ENCODE peak calls at places on chromosome 19, in seven cellular contexts. C is stomach, S is prostate gland, Q is upper lobe of left lung, Z is esophagus muscularis mucosa, A is GM23338, B is endothelial cell of umbilical vein. O is an unnamed sample. For H3K27me3, the result is how much of the 10 kb centered on the place peaks cover.

GRCh38 chr19:12788682-12789097 is 2.6 kb upstream of the JUNB start:
- DNase-seq in C (peak), S (peak), Q (peak), Z (no peak), A (peak), B (peak), O (no peak)

GRCh38 chr19:55196803-55197202 is 12.5 kb downstream of the PTPRH start:
- DNase-seq in C (no peak), S (no peak), Q (no peak), Z (no peak), A (peak), B (no peak), O (no peak)

GRCh38 chr19:33348301-33349010 is 25.1 kb upstream of the CEBPG start:
- DNase-seq in C (no peak), S (no peak), Q (no peak), Z (no peak), A (no peak), B (no peak), O (no peak)

GRCh38 chr19:46697142-46697960 is 19.6 kb downstream of the PRKD2 start:
- DNase-seq in C (peak), S (peak), Q (peak), Z (peak), A (peak), B (peak), O (no peak)

GRCh38 chr19:45142728-45143115 is 18.1 kb downstream of the NKPD1 start:
- DNase-seq in C (no peak), S (no peak), Q (no peak), Z (no peak), A (no peak), B (no peak), O (no peak)

GRCh38 chr19:35458192-35458591 is 10.1 kb downstream of the FFAR2 start:
- DNase-seq in C (no peak), S (no peak), Q (no peak), Z (no peak), A (no peak), B (no peak), O (no peak)

GRCh38 chr19:46717034-46717715 is at the start of gene PRKD2:
- DNase-seq in C (peak), S (peak), Q (peak), Z (peak), A (peak), B (peak), O (no peak)

GRCh38 chr19:48595171-48595570 is 11.4 kb upstream of the SPACA4 start:
- DNase-seq in C (no peak), S (no peak), Q (no peak), Z (no peak), A (no peak), B (no peak), O (no peak)

GRCh38 chr19:29372921-29373797 is 152.6 kb upstream of the VSTM2B start:
- DNase-seq in C (no peak), S (peak), Q (no peak), Z (peak), A (no peak), B (no peak), O (peak)

GRCh38 chr19:55232986-55233385 is 4.4 kb upstream of the TMEM86B start:
- DNase-seq in C (no peak), S (no peak), Q (no peak), Z (no peak), A (no peak), B (no peak), O (no peak)

GRCh38 chr19:12555456-12555930 is 4.2 kb upstream of the ZNF564 start:
- DNase-seq in C (no peak), S (no peak), Q (peak), Z (no peak), A (peak), B (no peak), O (no peak)

GRCh38 chr19:4580021-4580901 is 20.8 kb upstream of the SEMA6B start:
- DNase-seq in C (no peak), S (no peak), Q (peak), Z (no peak), A (peak), B (no peak), O (no peak)
- TF ChIP-seq POLR2AphosphoS5 in C (no peak), S (no peak), Q (no peak), Z (no peak), A (peak), B (no peak), O (no peak)

DNA sequence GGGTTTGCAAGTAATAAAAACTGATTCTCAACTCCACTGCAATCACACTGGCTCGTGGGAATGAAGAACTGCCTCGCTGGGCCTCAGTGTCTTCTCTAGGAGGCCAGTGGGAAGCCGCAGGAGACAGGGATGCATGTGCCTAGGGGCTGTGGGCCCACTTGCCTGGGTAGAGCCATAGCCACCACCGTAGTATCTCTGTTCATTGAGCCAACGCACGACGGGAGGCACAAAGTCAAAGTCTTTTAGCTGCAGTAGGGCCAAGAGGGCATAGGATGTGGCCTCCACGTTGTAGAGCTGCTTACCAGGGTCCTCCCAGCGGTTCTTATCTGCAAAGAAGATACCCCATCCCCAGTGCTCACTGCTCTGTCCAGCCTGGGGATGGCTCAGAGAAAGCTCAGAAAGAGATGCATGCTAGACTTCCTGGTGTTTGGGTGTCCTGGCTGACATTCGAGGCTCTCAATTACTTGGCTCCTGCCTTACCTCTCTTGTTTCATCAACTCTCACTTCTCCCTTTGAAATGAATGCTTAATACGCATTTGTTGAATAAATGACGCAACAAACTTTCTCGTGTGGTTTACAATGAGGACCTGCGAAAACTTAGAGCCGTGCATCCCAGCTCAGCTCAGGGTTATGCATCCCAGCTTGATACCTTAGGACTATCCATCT is 16.1 kb upstream of the TNFSF14 start:
- DNase-seq in C (no peak), S (no peak), Q (no peak), Z (no peak), A (no peak), B (no peak), O (no peak)
- H3K27me3 ChIP-seq in C (under half), S (under half), Q (under half), Z (under half), A (under half), B (under half), O (under half)

GRCh38 chr19:4713384-4713951 is 10.2 kb downstream of the DPP9 start:
- DNase-seq in C (peak), S (peak), Q (peak), Z (peak), A (no peak), B (peak), O (peak)
- TF ChIP-seq POLR2AphosphoS5 in C (peak), S (peak), Q (no peak), Z (peak), A (no peak), B (peak), O (peak)

GRCh38 chr19:41912899-41913475 is 15.3 kb downstream of the ERFL start:
- DNase-seq in C (no peak), S (no peak), Q (peak), Z (no peak), A (peak), B (no peak), O (no peak)
- H3K27me3 ChIP-seq in C (half or more), S (under half), Q (under half), Z (under half), A (half or more), B (half or more), O (under half)

DNA sequence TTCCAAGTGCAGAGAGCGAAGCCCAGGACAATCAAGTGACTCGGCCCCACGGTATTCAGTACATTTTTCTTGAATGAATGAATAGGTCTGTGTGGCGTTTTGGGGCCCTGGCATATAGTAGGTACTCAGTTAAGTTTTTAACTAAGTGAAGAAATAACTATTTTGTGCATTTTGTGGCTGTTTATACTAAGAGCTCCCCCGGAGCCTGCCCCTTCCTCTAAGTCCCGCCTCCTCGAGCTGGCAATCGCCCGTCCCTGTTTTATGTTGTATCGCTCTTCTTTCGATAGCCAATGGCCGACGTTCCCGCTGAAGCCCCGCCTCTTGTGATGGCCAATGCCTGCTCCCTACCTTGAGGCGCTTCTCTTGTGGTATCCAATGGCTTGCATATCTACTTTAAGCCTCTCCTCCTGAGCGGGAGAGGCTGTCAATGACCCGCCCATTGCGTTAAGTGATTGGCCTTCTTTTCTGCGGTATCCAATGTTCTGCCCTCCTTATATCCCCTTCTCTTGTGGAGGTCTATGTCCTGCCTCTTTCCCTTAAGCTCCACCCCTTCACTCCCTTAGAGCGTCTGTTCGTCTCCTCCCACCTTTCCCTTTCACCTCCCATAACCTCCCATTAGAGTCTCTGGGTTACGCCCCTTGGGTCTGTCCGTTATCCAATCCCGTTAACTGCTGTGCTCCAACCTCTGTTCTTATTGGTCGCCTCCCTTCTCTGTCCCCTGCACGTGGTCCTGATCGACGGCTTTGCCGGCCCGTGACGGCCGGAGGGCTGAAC is 510 bp upstream of the HDGFL2 start:
- DNase-seq in C (peak), S (peak), Q (no peak), Z (peak), A (peak), B (peak), O (peak)
- TF ChIP-seq POLR2AphosphoS5 in C (peak), S (peak), Q (peak), Z (peak), A (peak), B (no peak), O (peak)

GRCh38 chr19:31173991-31174390 is 175.2 kb downstream of the TSHZ3 start:
- DNase-seq in C (no peak), S (no peak), Q (no peak), Z (peak), A (no peak), B (no peak), O (no peak)

GRCh38 chr19:31174948-31175347 is 174.3 kb downstream of the TSHZ3 start:
- DNase-seq in C (no peak), S (no peak), Q (no peak), Z (peak), A (no peak), B (no peak), O (peak)

GRCh38 chr19:31170046-31170445 is 179.2 kb downstream of the TSHZ3 start:
- DNase-seq in C (no peak), S (no peak), Q (no peak), Z (peak), A (no peak), B (no peak), O (no peak)

GRCh38 chr19:31175564-31176348 is 173.5 kb downstream of the TSHZ3 start:
- DNase-seq in C (no peak), S (no peak), Q (peak), Z (peak), A (no peak), B (no peak), O (no peak)

DNA sequence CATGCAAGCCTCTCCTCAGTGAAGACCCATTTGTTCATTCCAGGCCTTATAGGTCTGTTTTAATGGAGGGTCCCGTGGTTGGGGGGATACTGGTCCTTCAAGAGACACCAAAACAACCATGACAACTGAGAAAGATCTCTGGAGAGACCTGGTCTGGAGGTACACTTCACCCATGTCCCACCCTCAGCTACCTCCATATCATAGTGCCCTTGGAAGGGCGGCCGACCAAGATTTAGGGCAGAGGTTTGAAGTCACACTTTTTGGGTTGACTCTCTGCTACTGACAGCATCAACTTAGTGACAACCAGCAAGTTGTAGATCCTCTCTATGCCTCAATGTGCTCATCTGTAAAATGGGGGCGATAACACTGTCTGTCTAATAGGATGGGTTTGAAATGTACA is 177.3 kb downstream of the TSHZ3 start:
- DNase-seq in C (no peak), S (no peak), Q (no peak), Z (peak), A (no peak), B (no peak), O (peak)
- H3K27me3 ChIP-seq in C (under half), S (under half), Q (under half), Z (under half), A (under half), B (under half), O (under half)

GRCh38 chr19:7913652-7914051 is 978 bp upstream of the TGFBR3L start:
- DNase-seq in C (no peak), S (no peak), Q (no peak), Z (no peak), A (no peak), B (no peak), O (no peak)
- TF ChIP-seq POLR2AphosphoS5 in C (no peak), S (no peak), Q (no peak), Z (no peak), A (no peak), B (no peak), O (no peak)

DNA sequence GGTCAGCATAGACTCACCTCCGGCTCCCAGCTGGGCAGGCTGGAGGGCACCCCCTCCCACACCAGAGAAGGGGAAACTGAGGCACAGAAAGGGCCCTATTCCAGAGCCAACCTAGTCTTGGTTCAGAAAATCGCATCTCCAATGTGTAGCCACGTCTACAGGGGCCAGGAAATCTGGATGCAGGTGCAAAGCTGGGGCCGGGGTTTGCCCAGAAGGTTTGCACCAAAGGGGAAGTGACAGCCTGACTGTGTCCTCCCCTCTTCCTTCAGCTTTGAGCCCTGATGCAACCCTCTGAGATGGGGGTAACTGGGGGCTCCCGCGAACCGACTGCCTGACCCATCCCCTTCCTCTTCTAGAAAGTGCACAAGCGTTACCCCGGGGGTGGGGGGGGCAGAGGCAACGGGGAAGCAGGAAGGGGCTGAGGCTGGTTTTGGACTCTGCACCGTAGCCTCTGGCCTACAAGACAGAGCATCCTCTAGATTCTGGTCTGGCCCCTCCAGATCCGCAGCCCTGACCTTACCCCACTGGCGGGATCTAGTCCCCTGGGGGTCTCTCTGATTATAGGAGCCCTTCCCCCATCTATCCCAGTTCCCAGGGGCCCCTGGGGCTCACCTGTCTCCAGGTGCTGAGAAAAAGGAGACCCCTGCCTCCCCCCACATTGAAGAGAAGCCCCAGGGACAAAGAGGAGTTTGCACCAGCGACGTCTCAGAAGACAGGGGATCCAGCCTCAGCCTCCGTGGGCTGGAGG is 1.1 kb upstream of the ONECUT3 start:
- DNase-seq in C (no peak), S (no peak), Q (no peak), Z (no peak), A (peak), B (no peak), O (no peak)
- H3K27me3 ChIP-seq in C (half or more), S (half or more), Q (under half), Z (under half), A (half or more), B (half or more), O (under half)

DNA sequence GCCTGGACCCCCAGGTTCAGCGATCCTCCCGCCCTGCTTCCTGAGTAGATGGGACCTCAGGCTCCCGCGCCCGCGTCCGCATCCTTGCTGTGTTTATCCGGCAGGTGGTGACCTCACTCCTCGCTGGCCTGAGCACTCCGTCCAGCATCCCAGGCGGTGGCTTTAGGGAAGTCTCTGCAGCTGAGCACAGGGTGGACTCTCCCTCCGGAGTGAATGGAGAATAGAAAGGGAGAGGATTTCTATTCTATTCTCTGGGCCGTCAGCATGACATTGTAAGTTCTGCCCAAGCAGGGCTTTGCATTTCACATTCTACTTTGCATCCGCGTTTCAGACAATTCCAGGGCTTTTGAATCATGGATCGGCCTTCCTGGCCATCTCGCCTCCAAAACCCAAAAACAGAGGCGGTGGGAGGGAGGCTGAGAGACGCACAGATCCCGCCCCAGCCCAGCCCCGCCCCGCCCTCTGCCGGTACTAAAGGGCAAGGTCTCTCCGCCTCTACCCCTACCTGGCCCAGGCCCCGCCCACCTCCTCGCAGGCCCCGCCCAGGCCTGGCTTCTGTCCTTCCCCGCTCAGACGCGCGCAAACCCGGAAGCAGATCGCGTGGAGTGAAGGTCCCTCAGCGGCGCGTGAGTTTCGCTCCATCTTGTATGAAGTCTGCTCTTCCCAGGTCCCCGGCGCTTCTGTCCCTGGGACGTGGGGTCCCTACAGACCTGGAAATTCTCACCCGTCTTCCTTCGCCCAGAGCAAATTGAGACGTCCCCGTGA is at the start of gene ZNF525:
- DNase-seq in C (peak), S (peak), Q (peak), Z (peak), A (peak), B (peak), O (no peak)
- TF ChIP-seq POLR2AphosphoS5 in C (peak), S (peak), Q (peak), Z (peak), A (peak), B (peak), O (peak)